ENCODE peak calls at places on chromosomes 1 and 21, in six cellular contexts. One of them, this sample, is unnamed.

GRCh38 chr21:43929217-43929971 is 64.4 kb downstream of the AGPAT3 start:
- DNase-seq in heart left ventricle: peak
- DNase-seq in CD4-positive, alpha-beta T cell: no peak
- DNase-seq in mucosa of descending colon: peak
- DNase-seq in left lung: peak
- DNase-seq in fibroblast of mammary gland: no peak
- DNase-seq in this sample: no peak

GRCh38 chr21:36699546-36700294 is 805 bp downstream of the SIM2 start:
- DNase-seq in heart left ventricle: no peak
- DNase-seq in CD4-positive, alpha-beta T cell: no peak
- DNase-seq in mucosa of descending colon: no peak
- DNase-seq in left lung: peak
- DNase-seq in fibroblast of mammary gland: no peak
- DNase-seq in this sample: peak

GRCh38 chr1:50570064-50570463 is 146.8 kb upstream of the DMRTA2 start:
- DNase-seq in heart left ventricle: no peak
- DNase-seq in CD4-positive, alpha-beta T cell: no peak
- DNase-seq in mucosa of descending colon: no peak
- DNase-seq in left lung: no peak
- DNase-seq in fibroblast of mammary gland: no peak
- DNase-seq in this sample: no peak

GRCh38 chr1:213947200-213947775 is 40.5 kb upstream of the PROX1 start:
- DNase-seq in heart left ventricle: no peak
- DNase-seq in CD4-positive, alpha-beta T cell: no peak
- DNase-seq in mucosa of descending colon: peak
- DNase-seq in left lung: no peak
- DNase-seq in fibroblast of mammary gland: no peak
- DNase-seq in this sample: no peak

GRCh38 chr1:51558375-51558924 is 39.4 kb upstream of the EPS15 start:
- DNase-seq in heart left ventricle: no peak
- DNase-seq in CD4-positive, alpha-beta T cell: no peak
- DNase-seq in mucosa of descending colon: no peak
- DNase-seq in left lung: no peak
- DNase-seq in fibroblast of mammary gland: peak
- DNase-seq in this sample: no peak

GRCh38 chr1:166980818-166981217 is 5.5 kb upstream of the ILDR2 start:
- DNase-seq in heart left ventricle: no peak
- DNase-seq in CD4-positive, alpha-beta T cell: no peak
- DNase-seq in mucosa of descending colon: no peak
- DNase-seq in left lung: no peak
- DNase-seq in fibroblast of mammary gland: no peak
- DNase-seq in this sample: no peak

GRCh38 chr1:25017436-25018109 is 87.5 kb upstream of the RUNX3 start:
- DNase-seq in heart left ventricle: no peak
- DNase-seq in CD4-positive, alpha-beta T cell: no peak
- DNase-seq in mucosa of descending colon: no peak
- DNase-seq in left lung: peak
- DNase-seq in fibroblast of mammary gland: peak
- DNase-seq in this sample: no peak

GRCh38 chr1:200437556-200438203 is 27.8 kb upstream of the ZNF281 start:
- DNase-seq in heart left ventricle: no peak
- DNase-seq in CD4-positive, alpha-beta T cell: no peak
- DNase-seq in mucosa of descending colon: no peak
- DNase-seq in left lung: no peak
- DNase-seq in fibroblast of mammary gland: peak
- DNase-seq in this sample: peak

GRCh38 chr1:185561629-185562028 is 172.6 kb upstream of the HMCN1 start:
- DNase-seq in heart left ventricle: no peak
- DNase-seq in CD4-positive, alpha-beta T cell: no peak
- DNase-seq in mucosa of descending colon: no peak
- DNase-seq in left lung: no peak
- DNase-seq in fibroblast of mammary gland: no peak
- DNase-seq in this sample: no peak

GRCh38 chr1:183652107-183652506 is 1.0 kb downstream of the APOBEC4 start:
- DNase-seq in heart left ventricle: no peak
- DNase-seq in CD4-positive, alpha-beta T cell: no peak
- DNase-seq in mucosa of descending colon: no peak
- DNase-seq in left lung: no peak
- DNase-seq in fibroblast of mammary gland: no peak
- DNase-seq in this sample: peak

GRCh38 chr1:58898739-58899580 is 115.1 kb upstream of the JUN start:
- DNase-seq in heart left ventricle: peak
- DNase-seq in CD4-positive, alpha-beta T cell: no peak
- DNase-seq in mucosa of descending colon: peak
- DNase-seq in left lung: peak
- DNase-seq in fibroblast of mammary gland: no peak
- DNase-seq in this sample: no peak

GRCh38 chr1:36168538-36168937 is 12.6 kb downstream of the MAP7D1 start:
- DNase-seq in heart left ventricle: no peak
- DNase-seq in CD4-positive, alpha-beta T cell: no peak
- DNase-seq in mucosa of descending colon: no peak
- DNase-seq in left lung: no peak
- DNase-seq in fibroblast of mammary gland: no peak
- DNase-seq in this sample: no peak

DNA sequence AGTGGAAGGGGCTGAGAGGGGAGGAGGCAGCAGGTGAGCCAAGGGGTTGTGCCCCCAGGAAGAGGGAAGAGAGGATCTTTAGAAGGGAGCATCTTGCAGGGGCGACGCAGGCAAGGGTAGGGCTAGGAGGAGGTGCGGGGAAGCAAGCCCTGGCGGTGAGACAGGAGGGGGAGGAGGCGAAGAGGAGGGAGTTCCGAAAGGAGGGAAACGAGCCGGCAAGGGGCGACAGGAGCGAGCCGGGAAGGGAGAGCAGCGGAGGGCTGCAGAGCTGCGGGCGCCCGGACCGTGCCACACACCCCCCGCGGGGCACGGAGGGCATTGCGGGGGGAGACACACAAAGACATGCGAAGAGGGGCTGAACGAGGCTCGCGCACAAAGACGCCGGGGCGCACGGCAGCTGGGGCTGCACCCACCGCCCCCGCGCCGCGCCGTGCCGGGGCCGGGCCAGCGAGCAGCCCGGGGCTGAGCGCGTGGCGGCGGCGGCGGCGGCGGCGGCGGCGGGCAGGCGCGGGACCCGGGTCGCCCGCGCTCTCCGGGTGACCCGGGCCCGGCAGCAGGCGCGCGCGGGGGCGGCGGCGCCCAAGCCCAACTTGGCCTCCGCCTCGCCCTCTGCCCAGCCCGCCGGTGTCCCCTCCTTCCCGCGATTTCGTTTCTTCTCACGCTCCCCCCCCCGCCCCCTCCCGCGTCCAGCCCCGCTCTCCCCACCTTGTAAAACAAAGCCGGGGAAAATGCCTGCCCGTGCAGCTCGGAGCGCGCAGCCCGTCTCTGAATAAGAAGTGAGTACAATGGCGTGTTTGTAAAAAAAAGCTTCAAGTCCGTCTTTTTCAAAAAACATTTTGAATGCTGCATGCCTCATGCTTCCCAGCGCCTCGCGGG is at the start of gene KCNK2:
- DNase-seq in heart left ventricle: no peak
- DNase-seq in CD4-positive, alpha-beta T cell: no peak
- DNase-seq in mucosa of descending colon: no peak
- DNase-seq in left lung: peak
- DNase-seq in fibroblast of mammary gland: peak
- DNase-seq in this sample: peak
- TF ChIP-seq CTCF in heart left ventricle: no peak
- TF ChIP-seq CTCF in CD4-positive, alpha-beta T cell: no peak
- TF ChIP-seq CTCF in mucosa of descending colon: no peak
- TF ChIP-seq CTCF in left lung: no peak
- TF ChIP-seq CTCF in fibroblast of mammary gland: no peak
- TF ChIP-seq CTCF in this sample: no peak

GRCh38 chr1:17674707-17675505 is 80.2 kb upstream of the ACTL8 start:
- DNase-seq in heart left ventricle: no peak
- DNase-seq in CD4-positive, alpha-beta T cell: no peak
- DNase-seq in mucosa of descending colon: no peak
- DNase-seq in left lung: no peak
- DNase-seq in fibroblast of mammary gland: peak
- DNase-seq in this sample: no peak
- TF ChIP-seq CTCF in heart left ventricle: no peak
- TF ChIP-seq CTCF in CD4-positive, alpha-beta T cell: no peak
- TF ChIP-seq CTCF in mucosa of descending colon: no peak
- TF ChIP-seq CTCF in left lung: no peak
- TF ChIP-seq CTCF in fibroblast of mammary gland: no peak
- TF ChIP-seq CTCF in this sample: no peak

GRCh38 chr1:206932271-206932670 is 10.5 kb upstream of the FCMR start:
- DNase-seq in heart left ventricle: no peak
- DNase-seq in CD4-positive, alpha-beta T cell: no peak
- DNase-seq in mucosa of descending colon: no peak
- DNase-seq in left lung: no peak
- DNase-seq in fibroblast of mammary gland: no peak
- DNase-seq in this sample: no peak

GRCh38 chr1:206930210-206930798 is 8.6 kb upstream of the FCMR start:
- DNase-seq in heart left ventricle: no peak
- DNase-seq in CD4-positive, alpha-beta T cell: no peak
- DNase-seq in mucosa of descending colon: peak
- DNase-seq in left lung: no peak
- DNase-seq in fibroblast of mammary gland: no peak
- DNase-seq in this sample: peak

GRCh38 chr1:206929509-206929908 is 7.8 kb upstream of the FCMR start:
- DNase-seq in heart left ventricle: no peak
- DNase-seq in CD4-positive, alpha-beta T cell: no peak
- DNase-seq in mucosa of descending colon: no peak
- DNase-seq in left lung: no peak
- DNase-seq in fibroblast of mammary gland: no peak
- DNase-seq in this sample: no peak

GRCh38 chr1:206933333-206933945 is 11.7 kb upstream of the FCMR start:
- DNase-seq in heart left ventricle: peak
- DNase-seq in CD4-positive, alpha-beta T cell: peak
- DNase-seq in mucosa of descending colon: peak
- DNase-seq in left lung: no peak
- DNase-seq in fibroblast of mammary gland: no peak
- DNase-seq in this sample: peak

DNA sequence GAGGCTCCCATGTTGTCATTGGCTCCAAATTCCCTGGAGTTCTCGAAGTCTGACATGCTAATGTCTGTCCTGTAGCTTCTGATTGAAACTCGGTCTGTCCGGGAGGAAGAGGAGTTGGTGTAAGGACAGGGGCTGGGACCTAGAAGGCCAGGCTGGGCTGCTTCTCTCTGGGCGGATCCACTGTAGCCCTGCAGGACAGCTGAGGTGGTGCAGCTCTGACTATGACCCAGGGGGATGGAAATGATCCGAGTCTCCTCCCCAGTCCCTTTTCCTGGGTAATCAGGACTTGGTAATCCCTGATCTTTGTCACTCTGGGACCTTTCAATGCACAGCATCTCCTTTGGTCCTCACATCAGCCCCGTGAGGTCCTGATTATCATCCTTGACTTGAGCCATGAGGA is 10.0 kb upstream of the FCMR start:
- DNase-seq in heart left ventricle: no peak
- DNase-seq in CD4-positive, alpha-beta T cell: no peak
- DNase-seq in mucosa of descending colon: no peak
- DNase-seq in left lung: no peak
- DNase-seq in fibroblast of mammary gland: no peak
- DNase-seq in this sample: peak
- TF ChIP-seq CTCF in heart left ventricle: no peak
- TF ChIP-seq CTCF in CD4-positive, alpha-beta T cell: no peak
- TF ChIP-seq CTCF in mucosa of descending colon: no peak
- TF ChIP-seq CTCF in left lung: no peak
- TF ChIP-seq CTCF in fibroblast of mammary gland: no peak
- TF ChIP-seq CTCF in this sample: no peak

GRCh38 chr1:68785328-68785727 is 288.4 kb upstream of the DEPDC1 start:
- DNase-seq in heart left ventricle: no peak
- DNase-seq in CD4-positive, alpha-beta T cell: no peak
- DNase-seq in mucosa of descending colon: no peak
- DNase-seq in left lung: no peak
- DNase-seq in fibroblast of mammary gland: no peak
- DNase-seq in this sample: no peak

GRCh38 chr1:68780919-68781318 is 284.0 kb upstream of the DEPDC1 start:
- DNase-seq in heart left ventricle: no peak
- DNase-seq in CD4-positive, alpha-beta T cell: no peak
- DNase-seq in mucosa of descending colon: no peak
- DNase-seq in left lung: no peak
- DNase-seq in fibroblast of mammary gland: no peak
- DNase-seq in this sample: no peak

GRCh38 chr1:68788762-68789161 is 291.9 kb upstream of the DEPDC1 start:
- DNase-seq in heart left ventricle: no peak
- DNase-seq in CD4-positive, alpha-beta T cell: no peak
- DNase-seq in mucosa of descending colon: no peak
- DNase-seq in left lung: no peak
- DNase-seq in fibroblast of mammary gland: no peak
- DNase-seq in this sample: no peak

GRCh38 chr1:68777850-68778249 is 281.0 kb upstream of the DEPDC1 start:
- DNase-seq in heart left ventricle: no peak
- DNase-seq in CD4-positive, alpha-beta T cell: no peak
- DNase-seq in mucosa of descending colon: no peak
- DNase-seq in left lung: no peak
- DNase-seq in fibroblast of mammary gland: no peak
- DNase-seq in this sample: no peak

GRCh38 chr1:68782890-68783289 is 286.0 kb upstream of the DEPDC1 start:
- DNase-seq in heart left ventricle: no peak
- DNase-seq in CD4-positive, alpha-beta T cell: no peak
- DNase-seq in mucosa of descending colon: no peak
- DNase-seq in left lung: no peak
- DNase-seq in fibroblast of mammary gland: no peak
- DNase-seq in this sample: no peak
- TF ChIP-seq CTCF in heart left ventricle: peak
- TF ChIP-seq CTCF in CD4-positive, alpha-beta T cell: no peak
- TF ChIP-seq CTCF in mucosa of descending colon: no peak
- TF ChIP-seq CTCF in left lung: no peak
- TF ChIP-seq CTCF in fibroblast of mammary gland: no peak
- TF ChIP-seq CTCF in this sample: no peak

DNA sequence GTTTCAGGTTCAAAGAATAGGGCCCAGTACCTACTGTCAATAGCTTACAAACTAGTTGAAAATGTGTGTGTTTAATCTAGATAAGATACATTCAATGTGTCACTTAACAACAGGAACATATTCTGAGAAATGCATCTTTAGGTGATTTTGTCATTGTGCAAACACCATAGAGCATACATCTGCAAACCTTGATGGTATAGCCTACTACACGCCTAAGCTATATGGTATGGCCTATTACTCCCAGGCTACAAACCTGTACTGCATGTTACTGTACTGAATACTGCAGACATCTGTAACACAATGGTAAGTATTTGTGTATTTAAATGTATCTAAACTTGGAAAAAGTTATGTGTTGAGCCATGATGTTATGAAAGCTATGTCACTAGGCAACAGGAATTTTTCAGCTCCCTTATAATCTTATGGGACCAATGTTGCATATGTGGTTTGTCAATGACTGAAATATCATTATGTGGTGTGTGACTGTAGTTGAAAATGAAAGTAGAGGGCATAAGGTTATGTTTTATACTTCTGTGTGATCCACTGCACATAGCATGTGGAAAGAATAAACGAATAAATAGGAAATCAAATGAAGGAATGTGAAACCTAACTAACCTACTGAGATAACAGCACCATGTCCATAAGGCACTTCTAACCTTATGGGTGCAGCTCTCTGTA is 129.0 kb upstream of the CAMK1G start:
- DNase-seq in heart left ventricle: no peak
- DNase-seq in CD4-positive, alpha-beta T cell: no peak
- DNase-seq in mucosa of descending colon: no peak
- DNase-seq in left lung: no peak
- DNase-seq in fibroblast of mammary gland: no peak
- DNase-seq in this sample: no peak
- TF ChIP-seq CTCF in heart left ventricle: no peak
- TF ChIP-seq CTCF in CD4-positive, alpha-beta T cell: no peak
- TF ChIP-seq CTCF in mucosa of descending colon: no peak
- TF ChIP-seq CTCF in left lung: no peak
- TF ChIP-seq CTCF in fibroblast of mammary gland: no peak
- TF ChIP-seq CTCF in this sample: no peak